ENCODE peak calls at places on chromosomes 13 and 19, in nine cellular contexts. I, X, B, Y, G, V, Q, E and K are unnamed samples.

GRCh38 chr13:45826741-45827140 is 24.8 kb downstream of the SIAH3 start:
- DNase-seq in I (no peak), X (no peak), B (no peak), Y (no peak), G (no peak), V (no peak), Q (no peak), E (no peak), K (no peak)

GRCh38 chr13:59126474-59126873 is 1037.3 kb downstream of the DIAPH3 start:
- DNase-seq in I (no peak), X (no peak), B (no peak), Y (no peak), G (no peak), V (no peak), Q (no peak), E (no peak), K (peak; percentile 15)

GRCh38 chr13:67390462-67391093 is 160.4 kb upstream of the PCDH9 start:
- DNase-seq in I (peak; percentile 73), X (no peak), B (no peak), Y (peak; percentile 76), G (peak; percentile 77), V (no peak), Q (no peak), E (no peak), K (no peak)

GRCh38 chr19:46340051-46340659 is 6.7 kb upstream of the PPP5C start:
- DNase-seq in I (no peak), X (no peak), B (no peak), Y (no peak), G (no peak), V (no peak), Q (no peak), E (no peak), K (no peak)

GRCh38 chr19:33373701-33374405 is at the start of gene CEBPG:
- DNase-seq in I (peak; percentile 54), X (no peak), B (peak; percentile 87), Y (peak; percentile 64), G (peak; percentile 72), V (no peak), Q (peak; percentile 69), E (peak; percentile 63), K (peak; percentile 62)

GRCh38 chr19:54133312-54133956 is 4.1 kb upstream of the CNOT3 start:
- DNase-seq in I (no peak), X (no peak), B (no peak), Y (no peak), G (no peak), V (no peak), Q (peak; percentile 38), E (no peak), K (peak; percentile 87)

GRCh38 chr13:79589605-79590511 is 108.9 kb downstream of the NDFIP2 start:
- DNase-seq in I (no peak), X (no peak), B (no peak), Y (no peak), G (no peak), V (no peak), Q (no peak), E (no peak), K (no peak)

GRCh38 chr13:94703271-94703670 is 9.1 kb downstream of the SOX21 start:
- DNase-seq in I (no peak), X (no peak), B (peak; percentile 9), Y (no peak), G (no peak), V (no peak), Q (no peak), E (no peak), K (no peak)

GRCh38 chr19:35718345-35719041 is 690 bp downstream of the KMT2B start:
- DNase-seq in I (peak; percentile 2), X (no peak), B (peak; percentile 77), Y (no peak), G (no peak), V (peak; percentile 42), Q (no peak), E (peak; percentile 56), K (peak; percentile 35)

GRCh38 chr13:27194895-27195764 is 23.5 kb upstream of the USP12 start:
- DNase-seq in I (peak; percentile 93), X (no peak), B (no peak), Y (peak; percentile 95), G (peak; percentile 83), V (no peak), Q (no peak), E (no peak), K (peak; percentile 45)

GRCh38 chr13:57030671-57031070 is 110.0 kb upstream of the PRR20A start:
- DNase-seq in I (no peak), X (no peak), B (no peak), Y (no peak), G (no peak), V (no peak), Q (no peak), E (no peak), K (peak; percentile 1)

GRCh38 chr19:33754361-33754760 is 42.3 kb upstream of the KCTD15 start:
- DNase-seq in I (no peak), X (no peak), B (no peak), Y (no peak), G (no peak), V (no peak), Q (no peak), E (no peak), K (no peak)

GRCh38 chr19:7917292-7918061 is 2.7 kb upstream of the SNAPC2 start:
- DNase-seq in I (peak; percentile 40), X (no peak), B (peak; percentile 85), Y (peak; percentile 45), G (peak; percentile 61), V (no peak), Q (no peak), E (no peak), K (peak; percentile 79)

GRCh38 chr13:30796132-30796832 is 60.9 kb downstream of the ALOX5AP start:
- DNase-seq in I (peak; percentile 61), X (no peak), B (peak; percentile 25), Y (peak; percentile 62), G (peak; percentile 59), V (no peak), Q (no peak), E (no peak), K (peak; percentile 20)
- TF ChIP-seq CTCF in I (no peak), X (no peak), B (no peak), Y (no peak), G (peak; percentile 3), V (no peak), Q (no peak), E (no peak), K (peak; percentile 21)

DNA sequence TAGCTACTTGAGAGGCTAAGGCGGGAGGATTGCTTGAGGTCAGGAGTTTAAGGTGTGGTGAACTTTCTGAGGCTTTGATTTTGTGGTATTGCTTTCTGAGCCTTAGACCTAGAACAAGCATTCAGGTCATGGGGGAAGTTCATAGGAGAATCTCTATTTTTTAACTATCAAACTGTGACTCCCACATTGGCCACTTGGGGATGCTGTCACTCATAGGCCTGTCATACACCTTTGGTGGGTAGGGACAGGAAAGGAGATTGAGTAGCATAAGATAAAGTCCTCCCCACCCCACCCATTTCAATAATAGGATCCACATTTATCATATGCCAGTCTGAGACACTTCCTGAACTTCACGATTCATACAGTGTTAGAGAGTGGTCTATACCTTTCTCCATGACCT is 41.9 kb upstream of the PSG2 start:
- DNase-seq in I (no peak), X (no peak), B (no peak), Y (no peak), G (no peak), V (no peak), Q (no peak), E (no peak), K (no peak)
- TF ChIP-seq CTCF in I (no peak), X (no peak), B (no peak), Y (peak; percentile 25), G (no peak), V (no peak), Q (no peak), E (no peak), K (no peak)

DNA sequence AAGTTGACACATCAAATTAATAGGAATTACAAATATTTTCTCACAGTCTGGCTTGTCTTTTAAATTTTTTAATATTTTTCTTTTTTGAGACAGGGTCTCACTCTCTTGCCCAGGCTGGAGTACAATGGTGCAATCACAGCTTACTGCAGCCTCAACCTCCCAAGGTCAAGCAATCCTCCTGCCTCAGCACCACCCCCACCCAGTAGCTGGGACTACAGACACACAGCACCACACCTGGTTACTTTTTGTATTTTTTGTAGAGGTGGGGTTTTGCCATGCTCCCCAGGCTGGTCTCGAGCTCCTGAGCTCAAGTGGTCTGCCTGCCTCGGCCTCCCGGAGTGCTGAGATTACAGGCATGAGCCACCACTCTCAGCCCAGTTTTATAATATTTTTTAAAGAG is 72.0 kb downstream of the SPATA13 start:
- DNase-seq in I (no peak), X (no peak), B (no peak), Y (no peak), G (no peak), V (no peak), Q (no peak), E (no peak), K (no peak)
- TF ChIP-seq CTCF in I (no peak), X (no peak), B (no peak), Y (no peak), G (no peak), V (no peak), Q (no peak), E (no peak), K (no peak)

DNA sequence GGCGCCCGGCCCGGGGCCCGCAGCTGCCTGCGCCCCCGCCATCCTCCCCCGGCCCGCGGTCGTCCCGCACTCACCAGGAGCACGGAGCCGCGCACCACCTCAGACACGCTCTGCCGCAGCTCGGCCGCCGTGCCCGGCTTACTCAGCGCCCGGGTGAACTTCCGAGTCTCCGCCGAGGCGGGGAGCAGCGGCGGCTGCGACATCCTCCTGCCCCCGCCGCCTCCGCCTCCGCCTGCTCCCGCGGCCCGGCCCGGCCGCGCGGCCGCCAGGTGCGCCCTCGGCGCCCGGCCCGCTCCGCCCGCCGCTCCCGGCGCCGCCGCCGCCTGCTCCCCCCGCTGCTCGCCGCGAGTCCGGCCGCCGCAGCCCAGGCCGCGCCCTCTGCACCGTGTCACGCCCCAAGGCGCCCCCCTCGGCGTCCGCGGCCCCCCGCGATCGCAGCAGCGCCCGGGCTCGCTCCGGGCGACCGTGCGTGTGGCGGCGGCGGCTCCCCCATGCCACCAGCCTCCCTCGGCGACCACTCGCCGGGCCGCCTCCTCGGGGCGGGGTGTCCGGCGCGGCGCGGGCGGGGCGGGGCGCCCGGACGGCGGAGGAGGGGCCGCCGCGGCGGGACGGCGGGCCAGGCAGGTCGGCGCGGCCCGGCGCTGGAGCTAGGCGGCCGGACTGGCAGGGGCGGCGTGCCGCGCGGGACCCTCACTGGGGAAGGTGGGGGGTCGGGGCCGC is 108.4 kb upstream of the DOCK9 start:
- DNase-seq in I (peak; percentile 21), X (no peak), B (peak; percentile 90), Y (peak; percentile 47), G (peak; percentile 42), V (peak; percentile 53), Q (peak; percentile 55), E (peak; percentile 57), K (peak; percentile 55)
- TF ChIP-seq CTCF in I (no peak), X (no peak), B (no peak), Y (no peak), G (no peak), V (no peak), Q (peak; percentile 18), E (no peak), K (no peak)